ENCODE peak calls at places on chromosomes 2 and 18, in four cellular contexts. O is mammary epithelial cell, R is AG10803, Y is HCT116. T is an unnamed sample.

GRCh38 chr18:10076502-10077030 is 162.8 kb downstream of the VAPA start:
- DNase-seq in O (peak; percentile 26), R (no peak), Y (no peak), T (no peak)

GRCh38 chr2:142033393-142033792 is 97.4 kb downstream of the LRP1B start:
- DNase-seq in O (no peak), R (no peak), Y (no peak), T (no peak)

GRCh38 chr2:100013892-100014677 is 128.3 kb downstream of the AFF3 start:
- DNase-seq in O (peak; percentile 42), R (peak; percentile 99), Y (peak; percentile 81), T (peak; percentile 72)

GRCh38 chr18:67511840-67512239 is 4.7 kb downstream of the DSEL start:
- DNase-seq in O (no peak), R (no peak), Y (no peak), T (no peak)

GRCh38 chr2:166994588-166995336 is 106.5 kb downstream of the XIRP2 start:
- DNase-seq in O (no peak), R (no peak), Y (no peak), T (no peak)

GRCh38 chr2:162072181-162072702 is 1.8 kb downstream of the DPP4 start:
- DNase-seq in O (peak; percentile 56), R (peak; percentile 57), Y (no peak), T (no peak)

GRCh38 chr2:195382186-195382585 is 274.8 kb upstream of the SLC39A10 start:
- DNase-seq in O (no peak), R (no peak), Y (no peak), T (no peak)

GRCh38 chr2:109266998-109267854 is 138.2 kb downstream of the SH3RF3 start:
- DNase-seq in O (no peak), R (no peak), Y (no peak), T (no peak)

GRCh38 chr2:203891474-203891873 is 23.9 kb downstream of the CTLA4 start:
- DNase-seq in O (peak; percentile 73), R (peak; percentile 14), Y (no peak), T (no peak)

GRCh38 chr2:234873828-234874173 is 78.0 kb upstream of the SH3BP4 start:
- DNase-seq in O (no peak), R (peak; percentile 65), Y (no peak), T (no peak)

GRCh38 chr18:7941533-7941932 is 374.4 kb downstream of the PTPRM start:
- DNase-seq in O (peak; percentile 80), R (no peak), Y (no peak), T (no peak)

GRCh38 chr2:135744761-135745314 is 3.2 kb downstream of the UBXN4 start:
- DNase-seq in O (peak; percentile 65), R (peak; percentile 22), Y (no peak), T (no peak)

GRCh38 chr2:54483426-54483825 is 27.3 kb downstream of the SPTBN1 start:
- DNase-seq in O (peak; percentile 66), R (peak; percentile 76), Y (peak; percentile 75), T (no peak)

GRCh38 chr2:236415706-236416493 is 151.7 kb upstream of the ASB18 start:
- DNase-seq in O (no peak), R (no peak), Y (no peak), T (no peak)

GRCh38 chr18:73842795-73843394 is 304.7 kb downstream of the FBXO15 start:
- DNase-seq in O (peak; percentile 14), R (peak; percentile 40), Y (peak; percentile 4), T (peak; percentile 15)

GRCh38 chr2:157857881-157858280 is 18.2 kb downstream of the ACVR1 start:
- DNase-seq in O (no peak), R (peak; percentile 52), Y (no peak), T (no peak)

GRCh38 chr2:170468557-170468956 is 246.6 kb upstream of the SP5 start:
- DNase-seq in O (no peak), R (no peak), Y (no peak), T (no peak)

GRCh38 chr18:45588284-45588683 is 27.0 kb upstream of the SLC14A2 start:
- DNase-seq in O (no peak), R (peak; percentile 41), Y (no peak), T (peak; percentile 79)

GRCh38 chr2:106956879-106957278 is 70.9 kb upstream of the ST6GAL2 start:
- DNase-seq in O (no peak), R (peak; percentile 97), Y (no peak), T (peak; percentile 99)

DNA sequence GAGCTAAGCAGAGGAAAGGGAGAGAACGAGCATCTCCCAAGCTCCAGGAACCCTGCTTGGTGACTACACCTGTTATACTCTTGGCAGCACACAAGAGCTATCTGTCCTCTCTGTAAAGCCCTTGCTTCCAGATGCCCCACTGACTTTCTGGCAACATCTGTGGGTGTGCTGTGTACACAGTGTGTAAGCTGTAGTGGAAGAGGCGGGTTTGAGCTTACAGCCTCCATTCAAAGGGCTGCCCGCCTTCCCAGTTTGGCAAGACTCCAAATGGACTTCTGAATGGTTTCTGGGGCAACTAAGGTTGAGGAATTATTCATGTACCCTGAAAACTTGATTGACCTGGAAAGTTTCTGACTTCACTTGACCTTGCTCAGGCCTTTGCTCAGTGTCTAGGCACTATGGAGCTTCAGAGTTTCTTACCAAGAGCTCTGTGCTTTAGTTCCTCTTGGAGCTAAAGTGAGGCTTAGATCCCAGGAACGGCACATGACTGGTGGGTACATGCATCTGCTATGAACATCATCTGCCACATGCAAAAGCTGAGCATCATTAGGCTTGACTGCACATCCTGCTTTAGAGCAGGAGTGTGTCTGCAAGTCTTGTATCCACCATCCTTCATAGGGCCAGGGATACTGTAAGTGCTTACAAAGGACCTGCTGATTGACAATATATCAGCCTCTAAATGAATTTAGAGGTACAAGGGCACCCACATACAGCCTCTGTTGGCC is 290.9 kb upstream of the SIX2 start:
- DNase-seq in O (no peak), R (no peak), Y (no peak), T (no peak)
- TF ChIP-seq CTCF in O (no peak), R (no peak), Y (no peak), T (no peak)

DNA sequence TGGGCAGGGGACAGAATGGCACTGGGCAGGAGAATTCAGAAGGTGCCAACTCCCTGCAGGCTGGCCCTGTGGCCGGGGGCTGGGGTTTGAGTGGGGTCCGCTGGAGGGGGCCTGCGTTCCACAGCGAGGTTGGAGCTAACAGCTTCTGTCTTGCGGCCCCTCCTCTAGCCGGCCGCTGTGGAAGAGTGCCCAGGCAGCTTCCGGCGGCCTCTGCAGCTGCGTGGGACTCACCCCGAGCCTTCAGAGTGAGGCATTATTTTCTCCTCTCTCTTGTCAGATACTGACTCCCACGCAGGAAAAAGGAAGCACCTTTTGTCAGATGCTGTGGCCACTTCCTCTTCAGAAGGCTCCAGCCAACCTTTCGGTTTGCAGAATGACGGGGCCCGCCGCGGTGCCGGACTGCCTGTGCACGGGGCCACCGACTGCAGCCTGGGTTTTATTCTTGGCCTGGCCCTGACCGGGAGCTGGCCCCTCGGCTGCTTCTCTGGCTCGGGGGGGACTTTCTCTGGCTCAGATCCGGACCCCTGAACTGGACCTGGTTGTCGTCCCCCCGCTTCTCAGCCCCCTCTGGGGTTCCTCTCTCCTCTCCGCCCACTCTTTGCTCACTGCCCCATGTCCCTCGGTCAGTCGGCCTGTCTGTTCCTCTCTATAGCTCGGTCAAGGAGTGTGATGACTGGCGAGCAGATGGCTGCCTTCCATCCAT is 40.1 kb downstream of the ARHGAP25 start:
- DNase-seq in O (no peak), R (no peak), Y (no peak), T (no peak)
- H3K4me3 ChIP-seq in O (no peak overlapping the region), R (no peak overlapping the region), Y (no peak overlapping the region), T (no peak overlapping the region)

DNA sequence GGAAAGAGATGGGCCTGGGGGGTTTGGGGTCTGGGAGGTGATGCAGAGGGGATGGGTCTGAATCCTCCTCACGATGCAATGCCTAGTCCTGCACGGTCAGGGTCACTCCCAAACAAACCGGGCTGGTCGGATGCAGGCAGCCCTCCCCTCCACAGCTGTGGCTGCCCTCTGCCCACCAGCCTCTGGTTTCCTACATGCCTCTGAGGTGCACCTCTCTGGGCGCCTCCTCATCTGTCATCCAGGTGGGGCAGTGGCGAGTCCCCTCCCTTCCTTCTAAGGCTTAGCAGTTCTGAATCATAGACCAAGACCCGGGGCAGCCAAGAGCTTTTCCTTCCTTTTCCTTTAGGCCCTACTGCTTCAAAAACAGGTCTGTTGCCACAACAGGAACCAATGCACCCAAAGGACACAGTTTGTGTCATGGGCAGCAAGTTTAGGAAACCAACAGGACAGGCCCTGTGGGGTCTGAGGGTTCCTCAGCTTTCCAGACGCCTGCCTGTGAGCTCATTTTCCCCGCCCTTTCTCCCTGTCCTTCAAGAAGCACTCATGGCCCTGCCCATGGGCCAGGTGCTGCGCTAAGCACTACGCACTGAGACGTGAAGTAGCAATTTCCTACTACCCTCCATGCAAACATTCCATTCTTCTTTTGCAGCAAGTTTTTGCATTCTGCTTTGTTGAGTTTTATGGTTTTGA is 6.5 kb upstream of the MAL start:
- DNase-seq in O (no peak), R (no peak), Y (no peak), T (no peak)
- TF ChIP-seq CTCF in O (no peak), R (no peak), Y (no peak), T (no peak)

GRCh38 chr2:110691612-110692258 is 13.9 kb upstream of the BUB1 start:
- DNase-seq in O (no peak), R (no peak), Y (no peak), T (no peak)

GRCh38 chr2:110690345-110690965 is 12.6 kb upstream of the BUB1 start:
- DNase-seq in O (no peak), R (no peak), Y (no peak), T (no peak)

GRCh38 chr2:110682872-110683271 is 5.0 kb upstream of the BUB1 start:
- DNase-seq in O (no peak), R (no peak), Y (no peak), T (no peak)

GRCh38 chr2:110688594-110689091 is 10.8 kb upstream of the BUB1 start:
- DNase-seq in O (peak; percentile 32), R (no peak), Y (no peak), T (no peak)
- H3K4me3 ChIP-seq in O (no peak overlapping the region), R (no peak overlapping the region), Y (no peak overlapping the region), T (no peak overlapping the region)

GRCh38 chr2:144512421-144513272 is 7.3 kb downstream of the ZEB2 start:
- DNase-seq in O (no peak), R (no peak), Y (no peak), T (no peak)

GRCh38 chr2:144513388-144514100 is 6.4 kb downstream of the ZEB2 start:
- DNase-seq in O (no peak), R (peak; percentile 80), Y (no peak), T (no peak)

GRCh38 chr2:144511222-144511855 is 8.6 kb downstream of the ZEB2 start:
- DNase-seq in O (no peak), R (no peak), Y (no peak), T (no peak)

GRCh38 chr2:144510206-144510991 is 9.5 kb downstream of the ZEB2 start:
- DNase-seq in O (peak; percentile 38), R (peak; percentile 73), Y (no peak), T (no peak)

GRCh38 chr2:144511945-144512344 is 8.0 kb downstream of the ZEB2 start:
- DNase-seq in O (no peak), R (no peak), Y (no peak), T (no peak)
- TF ChIP-seq CTCF in O (no peak), R (peak; percentile 32), Y (no peak), T (no peak)

T was measured in HFF-Myc.